ENCODE peak calls at places on chromosomes 13 and 19, in nine cellular contexts. I is OCI-LY7, S is AG10803, J is left ventricle myocardium inferior, F is psoas muscle, M is IMR-90, U is thyroid gland, O is kidney, E is SJCRH30. W is an unnamed sample.

GRCh38 chr13:74687452-74688180 is 553.4 kb upstream of the KLF12 start:
- DNase-seq in S (no peak), F (no peak), U (no peak), E (no peak), I (no peak), J (no peak), M (no peak), O (peak), W (no peak)

GRCh38 chr19:40225440-40226305 is 816 bp downstream of the CCNP start:
- DNase-seq in J (no peak), E (no peak), O (no peak), U (no peak), F (no peak), S (peak), I (no peak), M (peak), W (no peak)

GRCh38 chr19:4185413-4186086 is 3.1 kb downstream of the ANKRD24 start:
- DNase-seq in U (no peak), O (no peak), I (peak), F (no peak), E (no peak), J (no peak), M (no peak), S (no peak), W (no peak)

GRCh38 chr19:46976845-46977320 is 42.8 kb upstream of the NPAS1 start:
- DNase-seq in F (peak), O (no peak), S (peak), J (peak), M (peak), E (no peak), U (peak), I (no peak), W (no peak)

GRCh38 chr13:44974056-44974798 is 15.0 kb downstream of the NUFIP1 start:
- DNase-seq in M (peak), J (no peak), I (no peak), U (peak), E (no peak), O (no peak), F (no peak), S (peak), W (no peak)

GRCh38 chr19:6235031-6235951 is 44.5 kb downstream of the MLLT1 start:
- DNase-seq in O (peak), U (no peak), S (no peak), M (no peak), I (no peak), J (peak), E (no peak), F (no peak), W (no peak)

GRCh38 chr13:114149774-114150740 is 17.6 kb upstream of the RASA3 start:
- DNase-seq in O (peak), M (no peak), U (no peak), J (no peak), I (no peak), E (no peak), F (no peak), S (no peak), W (peak)

GRCh38 chr19:3923096-3923758 is 9.6 kb upstream of the NMRK2 start:
- DNase-seq in J (no peak), O (no peak), E (no peak), M (no peak), S (no peak), I (no peak), U (no peak), F (no peak), W (no peak)

GRCh38 chr13:43023244-43023931 is at the start of gene DNAJC15:
- DNase-seq in I (peak), J (peak), U (peak), E (peak), O (peak), F (peak), S (peak), M (peak), W (peak)

GRCh38 chr19:7468840-7469239 is 20.0 kb downstream of the PEX11G start:
- DNase-seq in E (no peak), S (no peak), I (no peak), F (no peak), J (no peak), M (no peak), O (no peak), U (no peak), W (no peak)

GRCh38 chr19:45469132-45469834 is 1.5 kb downstream of the FOSB start:
- DNase-seq in O (peak), F (peak), S (peak), I (peak), E (peak), J (peak), U (peak), M (peak), W (peak)
- H3K4me3 ChIP-seq in O (peak), F (peak), S (peak), I (peak), E (peak), J (peak), U (peak), M (peak), W (peak)

GRCh38 chr13:39072842-39073241 is 34.6 kb downstream of the NHLRC3 start:
- DNase-seq in I (no peak), F (no peak), S (no peak), E (no peak), M (no peak), U (no peak), O (no peak), J (no peak), W (no peak)
- H3K4me3 ChIP-seq in I (no peak), F (no peak), S (no peak), E (no peak), M (no peak), U (no peak), O (no peak), J (no peak), W (no peak)

GRCh38 chr19:41397086-41398041 is at the start of the genes BCKDHA and EXOSC5:
- DNase-seq in S (peak), M (peak), U (peak), J (peak), F (peak), E (peak), I (peak), O (peak), W (peak)

GRCh38 chr19:41398603-41399002 is 985 bp downstream of the BCKDHA start:
- DNase-seq in F (no peak), J (no peak), U (no peak), O (no peak), M (no peak), E (no peak), S (no peak), I (no peak), W (no peak)

GRCh38 chr19:41399525-41399924 is 1.9 kb downstream of the BCKDHA start:
- DNase-seq in I (no peak), O (no peak), U (no peak), E (no peak), S (no peak), J (no peak), M (no peak), F (no peak), W (no peak)

GRCh38 chr19:41398042-41398403 is 405 bp downstream of the BCKDHA start:
- DNase-seq in J (no peak), F (no peak), S (peak), E (no peak), M (no peak), I (no peak), U (no peak), O (no peak), W (no peak)

DNA sequence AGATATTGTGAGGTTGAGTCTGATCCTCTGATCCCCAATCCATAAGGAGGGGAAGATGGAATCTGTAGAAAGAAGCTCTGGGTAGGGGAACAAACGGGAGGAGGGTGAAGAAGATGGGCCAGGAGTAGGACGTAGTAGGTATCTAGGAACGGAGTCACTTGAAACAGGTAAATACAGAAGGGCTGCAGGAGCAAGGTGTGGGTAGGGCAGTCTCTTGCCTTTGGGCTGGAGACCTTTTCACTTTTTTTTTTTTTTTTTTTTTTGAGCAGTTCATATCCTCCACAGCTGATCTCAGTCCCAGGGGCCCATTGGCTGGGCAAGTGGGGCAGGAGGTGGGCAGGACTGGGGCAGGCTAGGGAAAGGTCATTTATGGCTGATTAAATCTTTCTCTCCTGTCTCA is 1.5 kb downstream of the BCKDHA start:
- DNase-seq in J (no peak), E (no peak), S (no peak), M (no peak), U (no peak), O (no peak), I (no peak), F (no peak), W (no peak)
- H3K4me3 ChIP-seq in J (peak), E (peak), S (peak), M (no peak), U (no peak), O (no peak), I (peak), F (peak), W (peak)

DNA sequence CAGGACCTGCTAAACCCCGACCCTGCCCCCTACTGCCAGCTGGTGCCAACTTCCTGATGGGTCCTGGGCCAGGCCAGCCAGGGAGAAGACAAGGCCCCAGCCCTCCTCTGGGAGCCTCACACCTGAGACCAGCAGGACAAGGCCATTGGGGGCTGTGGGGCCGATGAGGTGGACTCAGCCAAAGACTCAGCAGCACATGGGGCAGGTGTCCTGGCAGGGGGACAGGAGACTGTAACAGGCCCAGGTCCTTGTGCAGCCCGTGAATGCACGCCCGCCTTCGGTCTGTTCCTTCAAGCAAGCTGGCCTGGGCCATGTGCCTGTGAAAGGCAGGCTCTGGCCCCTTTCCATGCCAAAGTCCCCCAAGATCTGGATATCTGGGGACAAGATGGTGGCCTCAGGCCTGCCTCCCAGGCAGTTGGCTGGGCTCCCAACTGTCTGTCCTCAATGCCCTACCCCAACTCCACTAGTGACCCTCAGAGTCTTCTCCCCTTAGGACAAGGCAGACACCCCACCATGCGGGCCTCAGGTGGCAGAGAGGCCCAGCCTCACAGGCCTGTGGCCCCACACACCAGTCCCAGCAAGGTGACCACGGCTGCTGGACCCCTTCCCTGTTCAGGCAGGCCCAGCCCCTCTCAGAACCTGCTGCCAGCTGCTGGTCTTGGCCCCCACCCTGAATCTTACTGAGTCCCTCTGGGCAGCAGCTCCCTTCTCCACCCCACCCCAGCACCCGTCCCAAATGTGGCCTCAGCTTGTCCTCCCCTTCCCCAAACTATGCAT is 12.3 kb downstream of the CEACAM19 start:
- DNase-seq in I (no peak), O (no peak), S (no peak), J (no peak), M (no peak), F (no peak), U (no peak), E (no peak), W (no peak)
- H3K4me3 ChIP-seq in I (no peak), O (no peak), S (no peak), J (no peak), M (no peak), F (no peak), U (no peak), E (no peak), W (no peak)

DNA sequence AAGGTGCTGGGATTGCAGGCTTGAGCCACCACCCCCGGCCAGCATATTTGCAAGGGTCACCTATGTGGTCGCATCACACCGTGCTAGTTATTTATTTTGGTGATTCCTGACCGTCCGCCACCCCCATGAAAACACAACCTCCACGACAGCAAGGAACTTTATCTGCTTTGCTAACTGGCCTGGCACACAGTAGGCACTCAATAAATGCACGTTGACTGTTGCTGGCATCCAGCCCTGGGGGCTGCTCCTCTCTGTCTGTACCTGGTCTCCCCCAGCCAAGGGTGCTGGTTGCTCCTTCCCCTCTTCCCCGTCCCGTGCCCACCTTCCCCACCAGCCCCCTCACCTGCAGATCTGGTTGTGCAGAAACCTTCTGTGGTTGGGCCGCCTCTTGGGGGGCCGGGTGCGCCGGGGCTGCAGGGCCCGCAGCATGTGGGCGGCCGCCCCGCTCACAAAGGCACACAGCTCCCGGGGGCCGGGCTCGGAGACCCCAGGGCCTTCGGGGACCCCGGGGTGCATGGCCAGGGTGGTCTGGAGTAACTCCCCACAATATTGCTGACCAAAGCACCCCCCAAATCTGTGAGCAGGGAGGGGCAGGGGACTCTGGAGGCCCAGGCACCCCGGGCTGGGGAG is 397 bp downstream of the C19orf85 start:
- DNase-seq in I (no peak), F (no peak), E (no peak), J (no peak), O (no peak), S (no peak), U (no peak), M (no peak), W (no peak)
- H3K4me3 ChIP-seq in I (no peak), F (no peak), E (no peak), J (no peak), O (no peak), S (no peak), U (no peak), M (no peak), W (no peak)

GRCh38 chr19:33390908-33391630 is 17.6 kb downstream of the CEBPG start:
- DNase-seq in O (peak), F (no peak), E (no peak), U (no peak), M (no peak), J (peak), S (no peak), I (no peak), W (no peak)
- H3K4me3 ChIP-seq in O (no peak), F (no peak), E (no peak), U (no peak), M (no peak), J (peak), S (no peak), I (no peak), W (no peak)

DNA sequence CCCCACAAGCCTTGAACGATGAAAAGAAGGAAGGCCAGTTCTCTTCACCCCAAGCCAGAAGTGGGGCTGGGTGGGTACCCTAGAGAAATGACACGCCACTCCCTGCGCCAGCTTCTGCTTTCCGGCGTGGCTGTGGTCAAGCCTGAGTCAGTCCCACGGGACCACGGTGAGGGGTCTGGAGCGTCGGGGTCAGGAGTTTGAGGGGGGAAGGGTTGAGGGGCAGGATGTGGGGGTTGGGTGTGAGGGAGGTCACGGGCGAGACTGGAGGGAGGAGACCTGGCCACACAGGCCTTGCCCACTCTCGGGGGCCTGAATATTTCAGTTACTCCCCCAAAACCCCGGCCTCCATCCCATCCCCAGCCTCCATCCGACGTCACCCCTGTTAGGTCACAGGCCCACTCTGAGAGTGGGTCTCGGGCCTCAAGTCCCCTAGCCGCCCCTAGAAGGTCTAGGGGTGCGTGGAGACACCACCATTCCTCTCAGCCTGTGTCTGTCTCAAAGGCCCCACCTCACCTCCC is 500 bp upstream of the IFI30 start:
- DNase-seq in J (peak), S (no peak), M (no peak), O (peak), U (no peak), E (no peak), I (peak), F (peak), W (no peak)
- H3K4me3 ChIP-seq in J (peak), S (peak), M (peak), O (no peak), U (peak), E (peak), I (peak), F (peak), W (peak)

GRCh38 chr19:41877490-41877876 is 404 bp downstream of the CD79A start:
- DNase-seq in M (no peak), F (no peak), I (peak), J (no peak), O (no peak), S (no peak), U (no peak), E (no peak), W (no peak)
- H3K4me3 ChIP-seq in M (no peak), F (no peak), I (peak), J (no peak), O (no peak), S (no peak), U (no peak), E (no peak), W (no peak)

W was measured in coronary artery.